ENCODE peak calls at places on chromosome 21, in seven cellular contexts. C is effector memory CD4-positive, alpha-beta T cell; V is body of pancreas; M is H1; G is adipocyte; A is stomach; J is WERI-Rb-1. B is an unnamed sample.
A peak's percentile ranks its signal among the peaks of the same experiment; 100 is the strongest.

GRCh38 chr21:35943752-35944151 is 116.6 kb downstream of the SETD4 start:
- DNase-seq in G (no peak), A (no peak), J (no peak), M (no peak), V (no peak), C (no peak), B (no peak)

GRCh38 chr21:42624936-42625335 is 28.5 kb upstream of the PDE9A start:
- DNase-seq in G (no peak), A (no peak), C (no peak), J (no peak), M (no peak), V (no peak), B (no peak)

GRCh38 chr21:42392731-42393442 is 3.0 kb downstream of the TMPRSS3 start:
- DNase-seq in J (no peak), C (no peak), G (no peak), V (no peak), A (no peak), M (no peak), B (no peak)

GRCh38 chr21:33067045-33067444 is 2.9 kb upstream of the OLIG1 start:
- DNase-seq in G (no peak), A (no peak), C (no peak), M (no peak), V (no peak), J (no peak), B (no peak)

GRCh38 chr21:33121715-33122475 is 52.0 kb downstream of the OLIG1 start:
- DNase-seq in M (no peak), A (no peak), G (no peak), V (no peak), J (peak; percentile 40), C (no peak), B (peak; percentile 93)

GRCh38 chr21:27391990-27392389 is 425.1 kb upstream of the ADAMTS5 start:
- DNase-seq in J (no peak), C (no peak), M (no peak), A (no peak), V (no peak), G (no peak), B (no peak)

GRCh38 chr21:38965910-38966504 is 160.3 kb downstream of the ETS2 start:
- DNase-seq in G (no peak), A (peak; percentile 81), J (no peak), V (peak; percentile 88), C (no peak), M (peak; percentile 62), B (peak; percentile 83)

GRCh38 chr21:42495765-42496119 is 282 bp downstream of the RSPH1 start:
- DNase-seq in M (no peak), G (peak; percentile 37), A (no peak), C (no peak), V (peak; percentile 50), J (peak; percentile 56), B (no peak)

GRCh38 chr21:44521928-44522752 is 17.9 kb downstream of the KRTAP10-1 start:
- DNase-seq in C (no peak), V (no peak), G (no peak), A (no peak), M (no peak), J (peak; percentile 6), B (peak; percentile 70)

GRCh38 chr21:26842976-26843911 is 2.0 kb downstream of the ADAMTS1 start:
- DNase-seq in C (no peak), A (peak; percentile 87), M (peak; percentile 81), J (no peak), G (peak; percentile 98), V (peak; percentile 97), B (peak; percentile 76)

GRCh38 chr21:43940672-43941071 is 71.4 kb upstream of the TRAPPC10 start:
- DNase-seq in C (no peak), A (no peak), J (peak; percentile 70), G (no peak), M (no peak), V (no peak), B (no peak)

GRCh38 chr21:25700741-25701140 is 34.0 kb downstream of the ATP5PF start:
- DNase-seq in G (no peak), J (no peak), V (no peak), C (no peak), M (no peak), A (no peak), B (no peak)

DNA sequence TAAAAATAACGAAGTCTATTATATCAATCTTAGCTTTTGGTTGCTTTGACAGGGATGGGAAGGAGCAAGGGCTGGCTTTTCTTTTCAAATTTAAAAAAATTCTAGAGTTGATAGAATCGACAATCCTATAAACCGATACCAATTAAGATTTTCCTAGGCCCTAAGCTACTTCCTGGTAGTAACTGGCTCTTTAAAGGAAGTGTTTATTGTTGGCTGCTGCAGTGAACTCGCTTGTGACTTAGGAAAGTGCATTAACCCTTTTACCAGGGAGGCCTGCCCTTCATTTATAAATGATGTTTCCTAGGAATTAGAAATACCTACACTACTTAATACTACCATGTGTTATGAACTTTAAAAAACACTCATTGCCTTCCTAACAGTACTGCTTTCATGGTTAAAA is 33.2 kb downstream of the ATP5PF start:
- DNase-seq in J (no peak), V (no peak), A (no peak), C (no peak), G (no peak), M (no peak), B (no peak)
- H3K36me3 ChIP-seq in J (peaks cover 62% of the 10 kb centered on the region), V (no peaks in the 10 kb centered on the region), A (peaks cover 15% of the 10 kb centered on the region), C (no peaks in the 10 kb centered on the region), G (no peaks in the 10 kb centered on the region), M (no peaks in the 10 kb centered on the region), B (no peaks in the 10 kb centered on the region)

GRCh38 chr21:41167348-41168342 is at the start of gene BACE2:
- DNase-seq in J (peak; percentile 81), A (peak; percentile 86), M (peak; percentile 84), G (peak; percentile 93), C (no peak), V (peak; percentile 87), B (peak; percentile 94)
- H3K4me3 ChIP-seq in J (peak within 1 kb of the TSS; percentile 83), A (peak within 1 kb of the TSS; percentile 86), M (peak within 1 kb of the TSS; percentile 96), G (peak within 1 kb of the TSS; percentile 83), C (peak within 1 kb of the TSS; percentile 25), V (peak within 1 kb of the TSS; percentile 55), B (peak within 1 kb of the TSS; percentile 63)

GRCh38 chr21:29798840-29799239 is 141.0 kb downstream of the GRIK1 start:
- DNase-seq in M (no peak), G (no peak), C (no peak), J (no peak), A (no peak), V (no peak), B (no peak)

GRCh38 chr21:29797155-29797554 is 142.6 kb downstream of the GRIK1 start:
- DNase-seq in M (no peak), G (no peak), V (no peak), C (no peak), J (no peak), A (no peak), B (no peak)

GRCh38 chr21:29805110-29805509 is 134.7 kb downstream of the GRIK1 start:
- DNase-seq in G (no peak), A (no peak), V (no peak), C (no peak), M (no peak), J (no peak), B (no peak)

GRCh38 chr21:29800051-29800450 is 139.7 kb downstream of the GRIK1 start:
- DNase-seq in V (no peak), A (no peak), M (no peak), J (no peak), G (no peak), C (no peak), B (no peak)

DNA sequence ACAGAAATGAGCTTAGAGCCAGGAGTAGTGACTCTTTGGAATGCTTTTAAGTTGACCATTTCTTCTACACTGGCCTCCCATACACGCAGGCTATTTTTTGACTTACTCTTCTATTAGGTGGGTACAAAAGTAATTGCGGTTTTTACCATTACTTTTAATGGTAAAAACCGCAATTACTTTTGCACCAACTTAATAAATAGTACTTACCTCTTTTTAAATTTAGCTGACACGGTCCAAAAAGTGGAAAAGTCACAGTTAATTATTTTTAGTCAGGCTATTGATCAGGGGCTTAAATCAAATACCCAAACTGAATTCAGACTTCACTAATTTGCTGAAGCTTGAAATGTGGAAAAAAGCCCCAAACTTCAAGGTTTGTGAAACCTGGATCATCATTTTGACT is 138.7 kb downstream of the GRIK1 start:
- DNase-seq in G (no peak), C (no peak), V (no peak), A (no peak), J (no peak), M (no peak), B (no peak)
- H3K27me3 ChIP-seq in G (peaks cover 3% of the 10 kb centered on the region), C (no peaks in the 10 kb centered on the region), V (no peaks in the 10 kb centered on the region), A (no peaks in the 10 kb centered on the region), J (no peaks in the 10 kb centered on the region), M (no peaks in the 10 kb centered on the region), B (no peaks in the 10 kb centered on the region)

DNA sequence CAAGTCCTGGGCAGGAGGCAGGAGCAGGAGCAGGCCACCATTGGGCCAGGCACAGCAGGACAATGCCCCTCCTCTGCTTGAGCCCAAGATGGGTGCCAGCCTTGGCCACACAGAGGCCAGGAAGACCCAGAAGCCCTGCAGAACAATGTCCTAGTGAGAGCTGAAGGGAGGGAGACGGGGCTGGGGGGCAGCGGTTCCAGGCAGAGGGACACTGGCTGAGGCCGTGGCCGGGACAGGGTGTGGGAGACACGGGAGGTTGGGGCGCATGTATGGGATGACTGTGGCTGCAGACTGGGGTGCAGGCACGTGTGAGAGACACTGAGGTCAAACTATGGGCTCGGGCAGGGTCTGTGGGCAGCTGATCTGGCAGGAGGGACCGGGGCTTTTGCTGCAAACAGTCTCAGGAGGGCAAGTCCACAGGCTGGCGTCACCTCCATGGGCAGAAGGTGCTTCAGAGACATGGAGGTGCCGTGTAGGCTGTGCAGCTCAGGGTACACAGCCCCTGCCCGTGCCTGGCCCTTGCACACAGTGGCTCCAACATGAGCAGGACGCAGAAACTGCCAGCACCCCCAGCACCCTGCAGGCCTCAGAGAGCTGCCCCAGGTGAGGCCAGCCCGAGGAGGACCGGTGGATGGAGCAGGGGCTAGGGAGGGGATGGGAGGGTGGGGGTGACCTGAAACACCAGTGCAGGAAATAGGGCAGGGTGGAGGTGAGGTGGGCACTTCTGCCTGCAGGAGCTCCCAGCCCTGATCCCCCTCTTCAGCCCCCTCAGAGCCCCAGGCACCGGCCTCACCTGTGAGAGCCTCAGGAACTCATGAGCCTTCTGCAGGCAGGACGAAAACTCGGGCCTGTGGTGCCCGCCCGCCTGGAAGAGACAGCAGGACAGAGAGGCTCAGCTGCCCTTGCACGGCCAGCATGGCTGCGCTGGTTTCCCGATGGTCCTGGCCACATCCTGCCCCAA is 19.5 kb downstream of the LSS start:
- DNase-seq in G (no peak), C (no peak), A (no peak), J (no peak), V (peak; percentile 3), M (no peak), B (peak; percentile 50)
- H3K36me3 ChIP-seq in G (peaks cover 96% of the 10 kb centered on the region), C (peaks cover 35% of the 10 kb centered on the region), A (peaks cover 100% of the 10 kb centered on the region), J (peaks cover 58% of the 10 kb centered on the region), V (no peaks in the 10 kb centered on the region), M (peaks cover 36% of the 10 kb centered on the region), B (peaks cover 22% of the 10 kb centered on the region)

GRCh38 chr21:37815893-37816292 is 100.4 kb downstream of the KCNJ6 start:
- DNase-seq in G (no peak), A (no peak), J (no peak), C (no peak), V (no peak), M (no peak), B (no peak)
- H3K4me3 ChIP-seq in G (no peak overlapping the region), A (no peak overlapping the region), J (no peak overlapping the region), C (no peak overlapping the region), V (no peak overlapping the region), M (no peak overlapping the region), B (no peak overlapping the region)

B was measured in H7.